ENCODE peak calls at places on chromosomes 6 and 20, in five cellular contexts. U is activated naive CD4-positive, alpha-beta T cell; S is stimulated activated CD8-positive, alpha-beta memory T cell treated with anti-CD3 and anti-CD28 coated beads, Interleukin-2, amount 100 ng/mL, for 1 hour; M is MV-4-11; I is ACHN. V is an unnamed sample.

GRCh38 chr6:70520575-70520974 is 46.2 kb upstream of the SDHAF4 start:
- DNase-seq in I (peak; percentile 6), U (no peak), M (peak; percentile 3), S (no peak), V (no peak)

GRCh38 chr6:19472850-19473249 is 364.3 kb upstream of the ID4 start:
- DNase-seq in U (no peak), I (peak; percentile 4), M (no peak), S (no peak), V (peak; percentile 85)

GRCh38 chr6:158654498-158654897 is 4.6 kb downstream of the SYTL3 start:
- DNase-seq in U (no peak), S (no peak), M (peak; percentile 66), I (no peak), V (no peak)

GRCh38 chr6:79878142-79878748 is 69.1 kb downstream of the ELOVL4 start:
- DNase-seq in S (no peak), M (no peak), I (no peak), U (no peak), V (no peak)

GRCh38 chr20:40797425-40797824 is 108.4 kb upstream of the MAFB start:
- DNase-seq in U (no peak), I (peak; percentile 4), M (no peak), S (no peak), V (no peak)

GRCh38 chr20:8399963-8400362 is 267.9 kb downstream of the PLCB1 start:
- DNase-seq in S (no peak), U (no peak), M (peak; percentile 99), I (no peak), V (no peak)

GRCh38 chr20:23244916-23245552 is 105.6 kb upstream of the NXT1 start:
- DNase-seq in S (no peak), M (no peak), U (no peak), I (no peak), V (peak; percentile 40)

GRCh38 chr6:127297502-127298070 is 30.9 kb downstream of the RNF146 start:
- DNase-seq in M (no peak), S (no peak), U (no peak), I (no peak), V (no peak)

GRCh38 chr6:46091080-46091478 is 38.7 kb upstream of the ENPP4 start:
- DNase-seq in U (no peak), M (no peak), S (no peak), I (no peak), V (no peak)

GRCh38 chr6:5833120-5833519 is 173.6 kb downstream of the NRN1 start:
- DNase-seq in U (no peak), M (no peak), I (no peak), S (no peak), V (no peak)

GRCh38 chr6:16674666-16675392 is 86.4 kb downstream of the ATXN1 start:
- DNase-seq in U (no peak), M (no peak), I (peak; percentile 16), S (no peak), V (no peak)

GRCh38 chr6:170480045-170480714 is 72.9 kb downstream of the PSMB1 start:
- DNase-seq in S (no peak), U (no peak), M (no peak), I (no peak), V (no peak)

GRCh38 chr20:18057106-18057993 is at the start of gene OVOL2:
- DNase-seq in M (no peak), S (no peak), U (no peak), I (no peak), V (peak; percentile 90)

GRCh38 chr6:160261991-160262718 is 3.5 kb upstream of the SLC22A2 start:
- DNase-seq in U (no peak), I (no peak), M (no peak), S (no peak), V (no peak)

V was measured in H1.